ENCODE peak calls at places on chromosomes 4 and X, in six cellular contexts. D is HL-60; U is M059J; X is MCF 10A; J is stimulated activated CD4-positive, alpha-beta T cell treated with anti-CD3 and anti-CD28 coated beads, TNF-alpha, amount 100 ng/mL, for 48 hours; R is RPMI7951. I is an unnamed sample.

GRCh38 chr4:1376391-1376840 is 29.4 kb downstream of the UVSSA start:
- DNase-seq in U (no peak), X (no peak), D (no peak), J (no peak), R (no peak), I (no peak)

GRCh38 chr4:61853041-61853440 is 652.9 kb downstream of the ADGRL3 start:
- DNase-seq in R (no peak), X (no peak), D (no peak), U (no peak), J (no peak), I (no peak)

GRCh38 chr4:112343330-112343729 is 46.2 kb downstream of the ALPK1 start:
- DNase-seq in R (no peak), J (no peak), X (no peak), D (no peak), U (no peak), I (no peak)

GRCh38 chr4:68267433-68267944 is 22.0 kb upstream of the TMPRSS11B start:
- DNase-seq in R (peak), J (no peak), D (no peak), X (no peak), U (peak), I (no peak)

GRCh38 chr4:186570193-186570996 is 15.0 kb upstream of the MTNR1A start:
- DNase-seq in D (no peak), R (peak), X (no peak), J (no peak), U (peak), I (no peak)

GRCh38 chrX:70439016-70439415 is 5.6 kb upstream of the DLG3 start:
- DNase-seq in J (no peak), R (peak), X (peak), D (no peak), U (peak), I (no peak)

GRCh38 chrX:120485562-120486520 is 16.7 kb upstream of the LAMP2 start:
- DNase-seq in X (peak), D (peak), J (peak), U (peak), R (peak), I (peak)

GRCh38 chr4:98485816-98486355 is 172.5 kb downstream of the TSPAN5 start:
- DNase-seq in R (no peak), D (no peak), J (no peak), X (no peak), U (no peak), I (no peak)

GRCh38 chr4:41853973-41854372 is 81.3 kb upstream of the TMEM33 start:
- DNase-seq in J (no peak), U (no peak), R (no peak), X (peak), D (no peak), I (no peak)

GRCh38 chr4:120052840-120053239 is 13.8 kb downstream of the MAD2L1 start:
- DNase-seq in J (no peak), X (peak), U (peak), R (peak), D (no peak), I (no peak)

GRCh38 chrX:35841872-35842271 is 43.7 kb downstream of the MAGEB16 start:
- DNase-seq in U (no peak), D (no peak), J (no peak), R (no peak), X (peak), I (no peak)

GRCh38 chrX:57985951-57986350 is 75.7 kb upstream of the ZXDA start:
- DNase-seq in R (no peak), U (no peak), X (no peak), J (no peak), D (no peak), I (no peak)